ENCODE peak calls at places on chromosomes 7 and 10, in eight cellular contexts. One of them, this sample, is unnamed. For H3K4me1 and H3K27me3, the result is how much of the 10 kb centered on the place peaks cover.

GRCh38 chr7:102318482-102318971 is 31.9 kb downstream of the SH2B2 start:
- DNase-seq in neural progenitor cell: no peak
- DNase-seq in ovary: no peak
- DNase-seq in suprapubic skin: no peak
- DNase-seq in upper lobe of right lung: no peak
- DNase-seq in CD4-positive, alpha-beta memory T cell: no peak
- DNase-seq in GM23248: peak
- DNase-seq in HCT116: peak
- DNase-seq in this sample: peak

GRCh38 chr7:10939911-10940747 is 33.5 kb upstream of the PHF14 start:
- DNase-seq in neural progenitor cell: peak
- DNase-seq in ovary: peak
- DNase-seq in suprapubic skin: peak
- DNase-seq in upper lobe of right lung: peak
- DNase-seq in CD4-positive, alpha-beta memory T cell: peak
- DNase-seq in GM23248: peak
- DNase-seq in HCT116: peak
- DNase-seq in this sample: peak

GRCh38 chr10:7432884-7433726 is 22.3 kb upstream of the SFMBT2 start:
- DNase-seq in neural progenitor cell: peak
- DNase-seq in ovary: no peak
- DNase-seq in suprapubic skin: no peak
- DNase-seq in upper lobe of right lung: no peak
- DNase-seq in CD4-positive, alpha-beta memory T cell: no peak
- DNase-seq in GM23248: no peak
- DNase-seq in HCT116: no peak
- DNase-seq in this sample: no peak

GRCh38 chr10:33927347-33927746 is 592.9 kb upstream of the NRP1 start:
- DNase-seq in neural progenitor cell: no peak
- DNase-seq in ovary: no peak
- DNase-seq in suprapubic skin: peak
- DNase-seq in upper lobe of right lung: no peak
- DNase-seq in CD4-positive, alpha-beta memory T cell: no peak
- DNase-seq in GM23248: no peak
- DNase-seq in HCT116: no peak
- DNase-seq in this sample: peak

GRCh38 chr7:71236488-71237179 is 104.7 kb downstream of the GALNT17 start:
- DNase-seq in neural progenitor cell: no peak
- DNase-seq in ovary: peak
- DNase-seq in suprapubic skin: no peak
- DNase-seq in upper lobe of right lung: no peak
- DNase-seq in CD4-positive, alpha-beta memory T cell: no peak
- DNase-seq in GM23248: no peak
- DNase-seq in HCT116: no peak
- DNase-seq in this sample: no peak

GRCh38 chr10:92162541-92162940 is 128.3 kb downstream of the CPEB3 start:
- DNase-seq in neural progenitor cell: no peak
- DNase-seq in ovary: no peak
- DNase-seq in suprapubic skin: no peak
- DNase-seq in upper lobe of right lung: no peak
- DNase-seq in CD4-positive, alpha-beta memory T cell: no peak
- DNase-seq in GM23248: no peak
- DNase-seq in HCT116: no peak
- DNase-seq in this sample: no peak

GRCh38 chr7:82275342-82275741 is 168.2 kb downstream of the CACNA2D1 start:
- DNase-seq in neural progenitor cell: no peak
- DNase-seq in ovary: no peak
- DNase-seq in suprapubic skin: no peak
- DNase-seq in upper lobe of right lung: no peak
- DNase-seq in CD4-positive, alpha-beta memory T cell: no peak
- DNase-seq in GM23248: no peak
- DNase-seq in HCT116: no peak
- DNase-seq in this sample: no peak

GRCh38 chr7:155897758-155898386 is 85.6 kb upstream of the SHH start:
- DNase-seq in neural progenitor cell: no peak
- DNase-seq in ovary: no peak
- DNase-seq in suprapubic skin: no peak
- DNase-seq in upper lobe of right lung: peak
- DNase-seq in CD4-positive, alpha-beta memory T cell: no peak
- DNase-seq in GM23248: no peak
- DNase-seq in HCT116: no peak
- DNase-seq in this sample: no peak

GRCh38 chr10:34587002-34587740 is 227.9 kb downstream of the PARD3 start:
- DNase-seq in neural progenitor cell: no peak
- DNase-seq in ovary: no peak
- DNase-seq in suprapubic skin: no peak
- DNase-seq in upper lobe of right lung: no peak
- DNase-seq in CD4-positive, alpha-beta memory T cell: no peak
- DNase-seq in GM23248: peak
- DNase-seq in HCT116: no peak
- DNase-seq in this sample: no peak

GRCh38 chr7:109387530-109387929 is 817.9 kb downstream of the DNAJB9 start:
- DNase-seq in neural progenitor cell: no peak
- DNase-seq in ovary: no peak
- DNase-seq in suprapubic skin: no peak
- DNase-seq in upper lobe of right lung: peak
- DNase-seq in CD4-positive, alpha-beta memory T cell: no peak
- DNase-seq in GM23248: no peak
- DNase-seq in HCT116: no peak
- DNase-seq in this sample: no peak

GRCh38 chr7:116525298-116525912 is 569 bp downstream of the CAV1 start:
- DNase-seq in neural progenitor cell: peak
- DNase-seq in ovary: peak
- DNase-seq in suprapubic skin: peak
- DNase-seq in upper lobe of right lung: peak
- DNase-seq in CD4-positive, alpha-beta memory T cell: peak
- DNase-seq in GM23248: peak
- DNase-seq in HCT116: no peak
- DNase-seq in this sample: peak

GRCh38 chr7:136911362-136911761 is 42.9 kb downstream of the CHRM2 start:
- DNase-seq in neural progenitor cell: no peak
- DNase-seq in ovary: no peak
- DNase-seq in suprapubic skin: no peak
- DNase-seq in upper lobe of right lung: no peak
- DNase-seq in CD4-positive, alpha-beta memory T cell: no peak
- DNase-seq in GM23248: peak
- DNase-seq in HCT116: no peak
- DNase-seq in this sample: no peak

GRCh38 chr7:70539196-70539595 is 592.7 kb upstream of the GALNT17 start:
- DNase-seq in neural progenitor cell: no peak
- DNase-seq in ovary: no peak
- DNase-seq in suprapubic skin: no peak
- DNase-seq in upper lobe of right lung: no peak
- DNase-seq in CD4-positive, alpha-beta memory T cell: no peak
- DNase-seq in GM23248: no peak
- DNase-seq in HCT116: no peak
- DNase-seq in this sample: no peak

GRCh38 chr10:18436902-18437301 is 214.5 kb downstream of the NSUN6 start:
- DNase-seq in neural progenitor cell: no peak
- DNase-seq in ovary: no peak
- DNase-seq in suprapubic skin: no peak
- DNase-seq in upper lobe of right lung: no peak
- DNase-seq in CD4-positive, alpha-beta memory T cell: no peak
- DNase-seq in GM23248: no peak
- DNase-seq in HCT116: no peak
- DNase-seq in this sample: no peak

GRCh38 chr7:154789404-154789803 is 213.5 kb downstream of the PAXIP1 start:
- DNase-seq in neural progenitor cell: peak
- DNase-seq in ovary: no peak
- DNase-seq in suprapubic skin: peak
- DNase-seq in upper lobe of right lung: no peak
- DNase-seq in CD4-positive, alpha-beta memory T cell: no peak
- DNase-seq in GM23248: no peak
- DNase-seq in HCT116: peak
- DNase-seq in this sample: no peak

GRCh38 chr7:17374654-17375053 is 76.2 kb downstream of the AHR start:
- DNase-seq in neural progenitor cell: no peak
- DNase-seq in ovary: no peak
- DNase-seq in suprapubic skin: no peak
- DNase-seq in upper lobe of right lung: no peak
- DNase-seq in CD4-positive, alpha-beta memory T cell: no peak
- DNase-seq in GM23248: peak
- DNase-seq in HCT116: no peak
- DNase-seq in this sample: no peak

GRCh38 chr7:23226841-23227450 is 19.6 kb upstream of the GPNMB start:
- DNase-seq in neural progenitor cell: no peak
- DNase-seq in ovary: no peak
- DNase-seq in suprapubic skin: no peak
- DNase-seq in upper lobe of right lung: no peak
- DNase-seq in CD4-positive, alpha-beta memory T cell: no peak
- DNase-seq in GM23248: no peak
- DNase-seq in HCT116: no peak
- DNase-seq in this sample: no peak

DNA sequence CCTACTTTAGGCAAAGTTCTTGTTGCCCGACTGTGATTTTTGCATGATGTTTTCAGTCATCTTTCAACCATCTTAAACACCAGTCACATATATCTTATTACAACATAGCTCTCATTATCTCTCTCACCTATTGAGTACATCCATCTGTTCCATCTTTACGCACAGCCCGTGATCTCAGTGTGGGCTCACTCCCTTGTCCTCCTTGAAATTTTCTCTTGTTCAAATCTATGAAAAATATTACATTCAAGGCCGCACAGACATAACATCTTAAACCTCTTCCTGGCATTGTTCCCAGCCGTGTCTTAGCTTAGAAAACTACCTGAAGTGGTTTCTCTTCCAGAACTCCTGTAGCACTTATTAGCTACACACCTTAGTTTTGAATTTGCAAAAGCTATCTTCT is 32.6 kb downstream of the NET1 start:
- DNase-seq in neural progenitor cell: no peak
- DNase-seq in ovary: no peak
- DNase-seq in suprapubic skin: no peak
- DNase-seq in upper lobe of right lung: no peak
- DNase-seq in CD4-positive, alpha-beta memory T cell: no peak
- DNase-seq in GM23248: no peak
- DNase-seq in HCT116: no peak
- DNase-seq in this sample: no peak
- H3K4me1 ChIP-seq in neural progenitor cell: under half
- H3K4me1 ChIP-seq in ovary: under half
- H3K4me1 ChIP-seq in suprapubic skin: under half
- H3K4me1 ChIP-seq in upper lobe of right lung: under half
- H3K4me1 ChIP-seq in CD4-positive, alpha-beta memory T cell: under half
- H3K4me1 ChIP-seq in GM23248: under half
- H3K4me1 ChIP-seq in HCT116: under half
- H3K4me1 ChIP-seq in this sample: under half

DNA sequence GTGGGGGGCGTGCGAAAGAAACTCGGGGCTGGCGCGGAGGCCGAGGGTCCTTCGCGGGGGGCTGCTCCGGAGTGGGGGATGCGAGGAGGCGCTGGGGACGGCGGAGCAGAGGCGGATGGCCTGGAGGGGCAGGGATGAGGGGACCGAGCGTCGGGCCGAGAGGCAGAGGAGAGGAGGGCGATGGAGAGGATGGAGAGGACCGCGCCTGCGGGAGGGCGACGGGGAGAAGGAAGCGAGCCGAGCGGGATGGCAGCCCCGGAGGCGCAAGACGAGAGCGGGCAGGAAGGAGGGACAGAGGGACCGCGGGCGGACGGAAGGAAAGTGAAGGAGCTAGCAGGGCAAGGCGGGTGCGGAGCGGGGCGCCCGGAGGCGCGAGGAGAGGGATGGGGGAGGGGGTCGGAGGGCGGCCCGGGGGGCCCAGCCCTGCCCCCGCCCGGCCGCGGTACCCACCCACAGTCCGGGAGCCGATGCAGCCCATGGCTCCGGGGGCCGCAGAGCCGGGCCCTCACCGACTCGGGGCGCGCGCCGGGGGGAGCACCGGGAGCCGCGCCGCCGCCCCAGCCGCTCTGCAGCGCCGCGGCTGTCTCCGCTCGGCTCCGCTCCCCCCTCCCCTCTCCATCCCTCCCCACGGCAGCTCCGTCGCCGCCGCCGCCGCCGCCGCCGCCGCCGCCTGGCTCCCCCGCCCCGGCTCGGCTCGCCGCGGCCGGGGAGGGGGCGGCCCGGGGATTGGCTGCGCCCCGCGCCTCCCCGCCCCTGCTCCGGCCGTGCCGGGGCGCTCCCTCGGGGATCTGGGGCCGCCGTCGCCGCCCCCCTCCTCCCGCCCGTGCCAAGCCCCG is at the start of gene FAM131B:
- DNase-seq in neural progenitor cell: peak
- DNase-seq in ovary: no peak
- DNase-seq in suprapubic skin: no peak
- DNase-seq in upper lobe of right lung: no peak
- DNase-seq in CD4-positive, alpha-beta memory T cell: peak
- DNase-seq in GM23248: peak
- DNase-seq in HCT116: no peak
- DNase-seq in this sample: no peak
- H3K27me3 ChIP-seq in neural progenitor cell: under half
- H3K27me3 ChIP-seq in ovary: under half
- H3K27me3 ChIP-seq in suprapubic skin: half or more
- H3K27me3 ChIP-seq in upper lobe of right lung: under half
- H3K27me3 ChIP-seq in CD4-positive, alpha-beta memory T cell: under half
- H3K27me3 ChIP-seq in GM23248: under half
- H3K27me3 ChIP-seq in HCT116: under half
- H3K27me3 ChIP-seq in this sample: under half

GRCh38 chr10:130003166-130003565 is 39.1 kb upstream of the EBF3 start:
- DNase-seq in neural progenitor cell: no peak
- DNase-seq in ovary: no peak
- DNase-seq in suprapubic skin: no peak
- DNase-seq in upper lobe of right lung: no peak
- DNase-seq in CD4-positive, alpha-beta memory T cell: no peak
- DNase-seq in GM23248: no peak
- DNase-seq in HCT116: no peak
- DNase-seq in this sample: no peak

GRCh38 chr10:130000918-130001317 is 36.8 kb upstream of the EBF3 start:
- DNase-seq in neural progenitor cell: no peak
- DNase-seq in ovary: no peak
- DNase-seq in suprapubic skin: no peak
- DNase-seq in upper lobe of right lung: no peak
- DNase-seq in CD4-positive, alpha-beta memory T cell: no peak
- DNase-seq in GM23248: no peak
- DNase-seq in HCT116: no peak
- DNase-seq in this sample: no peak

GRCh38 chr10:130003787-130004613 is 39.9 kb upstream of the EBF3 start:
- DNase-seq in neural progenitor cell: no peak
- DNase-seq in ovary: no peak
- DNase-seq in suprapubic skin: no peak
- DNase-seq in upper lobe of right lung: no peak
- DNase-seq in CD4-positive, alpha-beta memory T cell: no peak
- DNase-seq in GM23248: peak
- DNase-seq in HCT116: no peak
- DNase-seq in this sample: no peak

GRCh38 chr10:130002606-130003005 is 38.5 kb upstream of the EBF3 start:
- DNase-seq in neural progenitor cell: no peak
- DNase-seq in ovary: no peak
- DNase-seq in suprapubic skin: no peak
- DNase-seq in upper lobe of right lung: no peak
- DNase-seq in CD4-positive, alpha-beta memory T cell: no peak
- DNase-seq in GM23248: no peak
- DNase-seq in HCT116: no peak
- DNase-seq in this sample: no peak

GRCh38 chr10:129999140-129999539 is 35.1 kb upstream of the EBF3 start:
- DNase-seq in neural progenitor cell: no peak
- DNase-seq in ovary: no peak
- DNase-seq in suprapubic skin: no peak
- DNase-seq in upper lobe of right lung: no peak
- DNase-seq in CD4-positive, alpha-beta memory T cell: no peak
- DNase-seq in GM23248: no peak
- DNase-seq in HCT116: no peak
- DNase-seq in this sample: no peak
- H3K4me1 ChIP-seq in neural progenitor cell: under half
- H3K4me1 ChIP-seq in ovary: under half
- H3K4me1 ChIP-seq in suprapubic skin: under half
- H3K4me1 ChIP-seq in upper lobe of right lung: under half
- H3K4me1 ChIP-seq in CD4-positive, alpha-beta memory T cell: under half
- H3K4me1 ChIP-seq in GM23248: under half
- H3K4me1 ChIP-seq in HCT116: under half
- H3K4me1 ChIP-seq in this sample: under half

GRCh38 chr10:124719213-124719851 is 24.8 kb downstream of the FAM53B start:
- DNase-seq in neural progenitor cell: peak
- DNase-seq in ovary: peak
- DNase-seq in suprapubic skin: peak
- DNase-seq in upper lobe of right lung: peak
- DNase-seq in CD4-positive, alpha-beta memory T cell: peak
- DNase-seq in GM23248: peak
- DNase-seq in HCT116: no peak
- DNase-seq in this sample: no peak
- H3K27me3 ChIP-seq in neural progenitor cell: under half
- H3K27me3 ChIP-seq in ovary: under half
- H3K27me3 ChIP-seq in suprapubic skin: under half
- H3K27me3 ChIP-seq in upper lobe of right lung: under half
- H3K27me3 ChIP-seq in CD4-positive, alpha-beta memory T cell: under half
- H3K27me3 ChIP-seq in GM23248: under half
- H3K27me3 ChIP-seq in HCT116: under half
- H3K27me3 ChIP-seq in this sample: under half

This sample was measured in RWPE2.